ENCODE peak calls at places on chromosomes 2 and 18, in ten cellular contexts. X is astrocyte; N is astrocyte of the spinal cord; Q is mammary epithelial cell; R is right cardiac atrium; H is PC-9; C is naive thymus-derived CD4-positive, alpha-beta T cell; L is gastrocnemius medialis; P is SK-N-SH; K is stomach. D is an unnamed sample.

GRCh38 chr2:42314892-42315468 is 46.0 kb downstream of the COX7A2L start:
- DNase-seq in H (peak), P (no peak), X (peak), C (no peak), N (peak), L (no peak), K (no peak), R (no peak), Q (peak), D (peak)

GRCh38 chr2:11406492-11407381 is 59.2 kb downstream of the E2F6 start:
- DNase-seq in N (peak), K (no peak), R (peak), L (no peak), C (no peak), Q (peak), X (peak), P (peak), H (no peak), D (peak)

GRCh38 chr18:78875268-78875997 is 104.2 kb upstream of the SALL3 start:
- DNase-seq in H (no peak), N (no peak), Q (no peak), C (no peak), L (no peak), P (peak), X (no peak), K (no peak), R (no peak), D (peak)

GRCh38 chr2:171551836-171552235 is 29.6 kb downstream of the CYBRD1 start:
- DNase-seq in X (peak), N (no peak), H (no peak), P (no peak), K (no peak), R (no peak), C (no peak), L (no peak), Q (no peak), D (no peak)

GRCh38 chr2:57444731-57445414 is 601.7 kb upstream of the VRK2 start:
- DNase-seq in R (no peak), H (no peak), C (no peak), K (no peak), Q (no peak), P (no peak), X (peak), N (no peak), L (no peak), D (no peak)

GRCh38 chr2:23649819-23650218 is 264.8 kb downstream of the KLHL29 start:
- DNase-seq in C (no peak), X (peak), K (no peak), P (peak), R (no peak), Q (no peak), H (no peak), L (no peak), N (peak), D (no peak)

GRCh38 chr2:159713691-159714585 is 1.6 kb downstream of the MARCHF7 start:
- DNase-seq in P (peak), X (peak), R (no peak), K (no peak), H (no peak), L (peak), N (peak), Q (peak), C (no peak), D (peak)

GRCh38 chr2:195489101-195489500 is 167.9 kb upstream of the SLC39A10 start:
- DNase-seq in R (no peak), N (no peak), H (no peak), C (no peak), Q (no peak), L (no peak), K (no peak), P (peak), X (no peak), D (peak)

GRCh38 chr18:26421931-26422330 is 126.4 kb downstream of the KCTD1 start:
- DNase-seq in R (no peak), H (no peak), K (no peak), Q (no peak), N (no peak), P (no peak), L (no peak), X (no peak), C (no peak), D (no peak)

GRCh38 chr2:126658910-126659613 is 3.1 kb downstream of the GYPC start:
- DNase-seq in R (peak), H (no peak), K (peak), Q (no peak), X (peak), L (peak), C (no peak), P (no peak), N (peak), D (peak)
- H3K4me3 ChIP-seq in R (no peak), H (no peak), K (no peak), Q (no peak), X (no peak), L (no peak), C (peak), P (no peak), N (no peak), D (peak)

DNA sequence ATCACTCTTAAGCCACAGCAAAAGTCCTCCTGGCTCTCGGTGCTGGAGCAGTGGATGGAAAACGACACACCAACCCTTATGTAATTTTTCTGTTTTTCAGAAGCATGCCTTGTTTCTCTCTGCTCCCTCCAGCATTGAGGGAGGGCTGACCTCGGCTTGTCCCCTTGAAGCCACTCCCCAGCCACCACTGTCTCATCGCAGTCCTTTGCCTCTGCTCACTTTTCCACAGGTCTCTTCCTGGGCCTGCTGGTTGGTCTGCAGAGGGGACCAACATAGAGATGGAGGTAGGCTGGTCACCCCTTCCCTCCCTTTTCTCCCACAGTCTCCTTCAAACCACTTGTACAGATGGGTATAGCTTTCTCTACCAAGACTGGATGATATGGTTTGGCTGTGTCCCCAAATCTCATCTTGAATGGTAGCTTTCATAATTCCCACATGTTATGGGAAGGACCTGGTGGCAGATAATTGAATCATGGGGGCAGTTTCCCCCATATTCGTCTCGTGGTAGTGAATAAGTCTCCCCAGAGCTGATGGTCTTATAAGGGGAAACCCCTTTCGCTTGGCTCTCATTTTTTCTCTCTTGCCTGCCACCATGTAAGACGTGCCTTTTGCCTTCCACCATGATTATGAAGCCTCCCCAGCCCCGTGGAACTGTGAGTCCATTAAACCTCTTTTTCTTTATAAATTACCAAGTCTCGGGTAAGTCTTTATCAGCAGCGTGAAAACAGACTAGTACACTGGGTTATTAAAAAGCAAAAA is 14.3 kb upstream of the RIOK3 start:
- DNase-seq in N (no peak), P (peak), H (no peak), R (no peak), X (no peak), Q (no peak), L (no peak), C (no peak), K (no peak), D (no peak)
- H3K4me3 ChIP-seq in N (no peak), P (peak), H (no peak), R (no peak), X (no peak), Q (no peak), L (peak), C (peak), K (no peak), D (peak)

GRCh38 chr2:219543596-219544358 is at the start of the genes CHPF and TMEM198:
- DNase-seq in H (peak), L (peak), R (peak), K (peak), Q (peak), N (peak), X (peak), C (peak), P (peak), D (peak)

GRCh38 chr2:219540784-219541504 is 2.7 kb downstream of the CHPF start:
- DNase-seq in X (no peak), R (no peak), N (no peak), Q (no peak), K (no peak), C (no peak), H (no peak), P (no peak), L (no peak), D (no peak)

GRCh38 chr2:219539926-219540678 is 3.5 kb downstream of the CHPF start:
- DNase-seq in C (no peak), R (no peak), N (no peak), Q (no peak), H (no peak), P (no peak), L (no peak), X (no peak), K (no peak), D (no peak)

GRCh38 chr2:219542931-219543595 is 546 bp downstream of the CHPF start:
- DNase-seq in C (no peak), N (peak), P (peak), R (no peak), Q (peak), K (no peak), X (no peak), H (peak), L (no peak), D (peak)

DNA sequence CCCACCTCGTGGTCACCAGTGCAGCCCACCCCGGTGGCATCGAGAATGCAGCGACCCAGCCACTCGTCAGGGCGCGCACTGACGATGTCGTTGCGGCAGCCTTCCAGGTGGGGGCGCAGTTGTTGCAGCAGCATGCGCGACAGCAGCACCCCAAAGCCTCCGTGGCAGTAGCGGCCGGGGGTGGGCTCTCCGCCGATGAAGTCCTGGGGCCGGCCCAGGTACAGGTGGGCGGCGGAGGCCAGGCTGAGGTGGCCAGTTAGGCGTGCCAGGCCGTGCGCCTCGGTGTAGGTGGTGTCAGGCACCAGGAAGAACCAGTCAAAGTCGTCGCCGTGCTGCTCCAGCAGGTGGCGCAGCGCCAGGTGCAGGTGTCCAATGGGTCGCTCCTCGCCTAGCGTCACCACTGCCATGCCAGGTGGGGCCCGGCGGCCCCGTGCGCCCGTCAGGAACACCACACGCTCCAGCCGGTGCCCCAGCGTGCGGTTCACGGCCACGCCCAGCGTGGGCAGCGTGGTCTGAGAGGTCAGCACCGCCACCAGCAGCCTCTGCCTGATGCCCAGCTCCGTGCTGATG is 1.9 kb downstream of the CHPF start:
- DNase-seq in L (peak), K (peak), N (peak), Q (peak), H (peak), R (peak), X (peak), C (peak), P (peak), D (peak)
- H3K4me3 ChIP-seq in L (peak), K (peak), N (peak), Q (peak), H (peak), R (no peak), X (peak), C (peak), P (peak), D (peak)

GRCh38 chr2:3413642-3414041 is 34.1 kb downstream of the TRAPPC12 start:
- DNase-seq in H (no peak), L (no peak), X (no peak), P (no peak), Q (no peak), K (no peak), R (no peak), C (no peak), N (no peak), D (no peak)
- H3K4me3 ChIP-seq in H (no peak), L (no peak), X (no peak), P (no peak), Q (no peak), K (no peak), R (no peak), C (no peak), N (no peak), D (no peak)